ENCODE peak calls at places on chromosomes 2 and 18, in nine cellular contexts. C is cardiac muscle cell; S is CD4-positive, alpha-beta memory T cell; P is SJCRH30; W is sigmoid colon; Q is OCI-LY7; N is HCT116; V is substantia nigra; I is CD8-positive, alpha-beta T cell. U is an unnamed sample.

GRCh38 chr18:36083729-36084128 is 16.4 kb upstream of the RPRD1A start:
- DNase-seq in P (no peak), W (no peak), C (no peak), S (no peak), N (no peak), Q (peak; percentile 23), I (no peak), V (no peak), U (no peak)

GRCh38 chr2:54543736-54544396 is 87.7 kb downstream of the SPTBN1 start:
- DNase-seq in W (no peak), I (no peak), S (no peak), P (no peak), V (no peak), N (no peak), C (no peak), Q (no peak), U (no peak)

GRCh38 chr2:218229851-218230250 is 12.9 kb downstream of the ARPC2 start:
- DNase-seq in S (no peak), N (no peak), Q (no peak), V (no peak), P (no peak), C (peak; percentile 50), I (no peak), W (no peak), U (no peak)

GRCh38 chr2:166090346-166090745 is 37.5 kb downstream of the SCN1A start:
- DNase-seq in S (no peak), I (no peak), N (no peak), Q (no peak), P (no peak), V (no peak), W (no peak), C (peak; percentile 75), U (no peak)

GRCh38 chr18:25251127-25251526 is 100.8 kb downstream of the ZNF521 start:
- DNase-seq in P (no peak), S (no peak), N (no peak), Q (no peak), C (no peak), I (no peak), V (no peak), W (no peak), U (no peak)

GRCh38 chr2:1673160-1673944 is 71.0 kb downstream of the PXDN start:
- DNase-seq in V (no peak), S (no peak), C (no peak), N (no peak), W (peak; percentile 59), I (peak; percentile 40), Q (no peak), P (peak; percentile 65), U (no peak)

GRCh38 chr2:83967854-83968253 is 491.2 kb downstream of the SUCLG1 start:
- DNase-seq in V (no peak), Q (no peak), S (no peak), P (no peak), W (no peak), N (peak; percentile 15), I (no peak), C (no peak), U (no peak)

GRCh38 chr2:238528953-238529781 is 102.4 kb downstream of the ASB1 start:
- DNase-seq in Q (no peak), V (no peak), S (no peak), P (no peak), N (no peak), I (no peak), W (no peak), C (peak; percentile 26), U (peak; percentile 74)

GRCh38 chr2:19675856-19676460 is 225.8 kb downstream of the TTC32 start:
- DNase-seq in V (no peak), C (no peak), W (no peak), Q (no peak), I (no peak), P (no peak), S (no peak), N (no peak), U (no peak)

GRCh38 chr2:1993711-1994682 is 249.7 kb upstream of the PXDN start:
- DNase-seq in Q (no peak), V (no peak), N (no peak), S (no peak), C (peak; percentile 29), W (no peak), P (no peak), I (no peak), U (no peak)

GRCh38 chr2:241849616-241850543 is 8.8 kb downstream of the PDCD1 start:
- DNase-seq in S (no peak), N (no peak), V (no peak), I (peak; percentile 35), Q (no peak), W (peak; percentile 48), P (no peak), C (no peak), U (no peak)

GRCh38 chr2:223868005-223868404 is 30.6 kb upstream of the AP1S3 start:
- DNase-seq in P (peak; percentile 58), I (no peak), W (no peak), C (no peak), Q (peak; percentile 70), V (no peak), N (no peak), S (no peak), U (no peak)

GRCh38 chr2:96882906-96883305 is 13.0 kb upstream of the SEMA4C start:
- DNase-seq in N (no peak), S (no peak), Q (no peak), P (no peak), C (no peak), I (no peak), W (no peak), V (no peak), U (no peak)

GRCh38 chr2:72082021-72082739 is 65.5 kb downstream of the CYP26B1 start:
- DNase-seq in N (no peak), I (no peak), Q (no peak), C (peak; percentile 49), V (no peak), S (no peak), W (no peak), P (no peak), U (no peak)

GRCh38 chr2:96753661-96754282 is 6.9 kb upstream of the CNNM4 start:
- DNase-seq in I (no peak), V (no peak), S (no peak), P (no peak), N (no peak), W (no peak), C (no peak), Q (no peak), U (no peak)

GRCh38 chr2:42001696-42002331 is 46.0 kb upstream of the PKDCC start:
- DNase-seq in P (no peak), Q (no peak), S (no peak), C (no peak), W (no peak), V (no peak), N (no peak), I (no peak), U (no peak)

GRCh38 chr18:56747032-56747658 is 96.0 kb downstream of the WDR7 start:
- DNase-seq in W (no peak), N (no peak), I (no peak), V (no peak), P (no peak), S (no peak), C (no peak), Q (no peak), U (no peak)

GRCh38 chr2:22486343-22486742 is 898.6 kb upstream of the KLHL29 start:
- DNase-seq in N (no peak), P (peak; percentile 9), I (no peak), Q (no peak), V (no peak), W (no peak), S (no peak), C (no peak), U (no peak)

GRCh38 chr2:149991576-149991975 is 404.0 kb upstream of the MMADHC start:
- DNase-seq in S (no peak), P (peak; percentile 53), Q (no peak), I (no peak), N (no peak), W (no peak), V (no peak), C (peak; percentile 23), U (no peak)

DNA sequence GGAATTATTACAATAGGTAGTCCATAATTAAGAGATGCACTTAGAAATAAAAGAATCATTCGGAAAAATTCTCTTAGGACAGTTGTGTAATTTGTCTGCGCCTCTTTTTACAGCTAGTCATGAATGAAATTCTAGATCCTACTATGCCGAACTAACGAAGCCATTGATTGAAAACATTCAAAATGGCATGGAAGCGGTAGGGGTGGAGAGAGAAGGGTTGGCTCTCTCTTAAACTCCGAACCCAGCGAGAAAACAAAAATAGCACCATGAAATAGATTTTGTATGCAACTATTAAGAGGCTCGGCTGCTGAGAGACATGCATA is 1.1 kb downstream of the PGAP1 start:
- DNase-seq in I (no peak), Q (no peak), V (no peak), W (no peak), S (no peak), N (no peak), P (peak; percentile 6), C (peak; percentile 15), U (no peak)
- H3K27ac ChIP-seq in I (no peak overlapping the region), Q (no peak overlapping the region), V (peak overlapping the region; percentile 92), W (peak overlapping the region; percentile 92), S (no peak overlapping the region), N (no peak overlapping the region), P (peak overlapping the region; percentile 68), C (peak overlapping the region; percentile 85), U (peak overlapping the region; percentile 79)

DNA sequence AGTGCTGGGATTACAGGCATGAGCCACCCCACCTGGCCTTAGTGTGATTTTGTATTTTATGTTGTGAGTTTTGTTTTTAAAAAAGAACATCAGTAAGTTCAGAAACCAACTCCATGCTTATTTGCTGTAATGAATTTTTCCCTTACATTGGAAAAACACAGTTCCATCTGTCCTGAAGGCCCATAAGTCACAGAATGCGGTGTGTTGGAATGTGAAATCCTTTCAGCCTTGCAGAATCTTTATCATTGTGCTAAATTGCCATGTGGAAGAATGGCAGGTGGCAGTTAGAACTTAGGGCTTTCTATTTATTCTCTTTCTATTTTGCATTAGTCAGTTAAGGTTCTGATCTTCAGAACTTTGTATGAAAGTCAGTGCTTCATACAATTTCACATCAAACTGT is 52.6 kb downstream of the NEDD4L start:
- DNase-seq in I (no peak), N (no peak), Q (no peak), C (no peak), P (no peak), S (no peak), W (no peak), V (no peak), U (no peak)
- H3K27ac ChIP-seq in I (no peak overlapping the region), N (no peak overlapping the region), Q (no peak overlapping the region), C (peak overlapping the region; percentile 79), P (no peak overlapping the region), S (no peak overlapping the region), W (peak overlapping the region; percentile 35), V (no peak overlapping the region), U (no peak overlapping the region)

DNA sequence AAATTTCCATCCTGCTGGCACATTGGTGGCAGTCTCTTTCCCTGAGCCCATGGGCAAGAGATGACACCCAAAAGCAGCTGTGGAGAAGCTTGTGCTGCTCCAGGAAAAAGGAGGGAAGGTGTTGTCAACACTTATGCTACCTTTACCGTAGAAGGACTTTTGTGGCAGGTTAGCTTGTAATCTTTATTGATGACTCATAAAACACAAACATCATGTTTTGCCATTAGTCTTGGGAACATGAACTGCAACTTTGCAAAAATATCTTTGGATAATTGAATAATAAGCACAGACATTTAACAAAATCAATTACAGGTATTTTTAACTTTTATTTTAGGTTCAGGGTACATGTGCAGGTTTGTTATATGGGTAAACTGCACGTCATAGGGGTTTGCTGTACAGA is 33.4 kb downstream of the DRC1 start:
- DNase-seq in W (no peak), I (no peak), P (no peak), C (no peak), V (no peak), Q (no peak), N (no peak), S (no peak), U (no peak)
- H3K27ac ChIP-seq in W (no peak overlapping the region), I (no peak overlapping the region), P (no peak overlapping the region), C (no peak overlapping the region), V (no peak overlapping the region), Q (no peak overlapping the region), N (no peak overlapping the region), S (no peak overlapping the region), U (no peak overlapping the region)

GRCh38 chr2:237486334-237486818 is 675 bp upstream of the MLPH start:
- DNase-seq in S (no peak), W (no peak), N (no peak), P (no peak), Q (no peak), V (no peak), C (no peak), I (no peak), U (no peak)
- H3K27ac ChIP-seq in S (no peak overlapping the region), W (no peak overlapping the region), N (no peak overlapping the region), P (no peak overlapping the region), Q (no peak overlapping the region), V (no peak overlapping the region), C (no peak overlapping the region), I (no peak overlapping the region), U (no peak overlapping the region)